ENCODE peak calls at places on chromosome 14, in five cellular contexts. G, J, R, N and E are unnamed samples.

GRCh38 chr14:55245657-55246268 is 25.5 kb upstream of the FBXO34 start:
- DNase-seq in R (no peak), J (no peak), N (peak), G (peak), E (peak)

GRCh38 chr14:35079742-35080141 is 33.7 kb downstream of the FAM177A1 start:
- DNase-seq in G (no peak), J (no peak), R (no peak), N (no peak), E (no peak)

GRCh38 chr14:36289954-36290353 is 30.5 kb downstream of the MBIP start:
- DNase-seq in G (no peak), R (no peak), J (no peak), N (no peak), E (no peak)

GRCh38 chr14:103296987-103297386 is 37.0 kb upstream of the EIF5 start:
- DNase-seq in J (no peak), G (no peak), N (no peak), R (no peak), E (no peak)

GRCh38 chr14:106166232-106166631 is 639.8 kb downstream of the TMEM121 start:
- DNase-seq in R (no peak), N (no peak), G (no peak), J (no peak), E (no peak)

GRCh38 chr14:94501588-94502516 is 7.4 kb downstream of the SERPINA12 start:
- DNase-seq in R (no peak), J (no peak), N (no peak), G (peak), E (peak)

GRCh38 chr14:23071244-23071974 is 14.1 kb upstream of the CDH24 start:
- DNase-seq in J (peak), N (peak), G (peak), R (peak), E (peak)

GRCh38 chr14:99035712-99036593 is 236.0 kb downstream of the BCL11B start:
- DNase-seq in N (peak), R (peak), J (peak), G (peak), E (peak)

GRCh38 chr14:101402936-101403660 is 158.2 kb upstream of the DIO3 start:
- DNase-seq in G (peak), R (no peak), N (no peak), J (no peak), E (peak)

GRCh38 chr14:67551123-67551522 is 18.0 kb downstream of the PLEKHH1 start:
- DNase-seq in G (no peak), J (no peak), R (no peak), N (no peak), E (no peak)

GRCh38 chr14:61403411-61403810 is 82.0 kb downstream of the PRKCH start:
- DNase-seq in G (no peak), J (no peak), N (peak), R (no peak), E (no peak)

GRCh38 chr14:77485256-77485655 is 13.4 kb downstream of the ISM2 start:
- DNase-seq in G (no peak), N (no peak), R (no peak), J (no peak), E (no peak)

GRCh38 chr14:67485501-67486095 is 2.9 kb downstream of the TMEM229B start:
- DNase-seq in R (no peak), J (no peak), G (peak), N (no peak), E (peak)

GRCh38 chr14:69345402-69345801 is 52.7 kb downstream of the ERH start:
- DNase-seq in G (no peak), R (no peak), J (no peak), N (no peak), E (no peak)

GRCh38 chr14:73149753-73150152 is 13.4 kb downstream of the PSEN1 start:
- DNase-seq in N (no peak), R (no peak), J (no peak), G (no peak), E (peak)

GRCh38 chr14:100472094-100472455 is 115.1 kb downstream of the BEGAIN start:
- DNase-seq in G (no peak), J (no peak), R (no peak), N (no peak), E (no peak)

GRCh38 chr14:90093942-90094595 is 32.3 kb downstream of the KCNK13 start:
- DNase-seq in N (no peak), R (peak), J (no peak), G (peak), E (peak)

GRCh38 chr14:75246546-75247285 is 31.9 kb upstream of the FOS start:
- DNase-seq in R (no peak), G (no peak), J (no peak), N (no peak), E (no peak)

GRCh38 chr14:96194657-96195431 is 9.8 kb upstream of the BDKRB2 start:
- DNase-seq in R (peak), J (no peak), G (no peak), N (no peak), E (peak)

GRCh38 chr14:100731011-100731670 is 4.4 kb downstream of the DLK1 start:
- DNase-seq in J (no peak), N (no peak), R (no peak), G (no peak), E (no peak)

GRCh38 chr14:89025581-89026236 is 201.3 kb downstream of the TTC8 start:
- DNase-seq in N (no peak), J (no peak), G (peak), R (no peak), E (no peak)

GRCh38 chr14:99273025-99273723 is 1.2 kb upstream of the BCL11B start:
- DNase-seq in R (no peak), J (no peak), G (no peak), N (peak), E (no peak)

GRCh38 chr14:66082009-66082408 is 404.2 kb upstream of the CCDC196 start:
- DNase-seq in G (peak), J (no peak), N (no peak), R (peak), E (peak)

GRCh38 chr14:90660865-90661570 is 155.2 kb downstream of the TTC7B start:
- DNase-seq in R (no peak), J (no peak), G (no peak), N (no peak), E (no peak)

GRCh38 chr14:102620413-102620812 is 28.0 kb downstream of the RCOR1 start:
- DNase-seq in R (peak), G (peak), N (no peak), J (no peak), E (peak)

GRCh38 chr14:68282479-68283377 is 463.1 kb downstream of the RAD51B start:
- DNase-seq in N (no peak), R (no peak), J (no peak), G (no peak), E (no peak)

GRCh38 chr14:61211476-61212262 is 69.5 kb downstream of the TMEM30B start:
- DNase-seq in J (no peak), G (no peak), R (no peak), N (no peak), E (no peak)

GRCh38 chr14:60248697-60249314 is at the start of gene PPM1A:
- DNase-seq in R (peak), J (peak), G (peak), N (peak), E (peak)

GRCh38 chr14:56555921-56556570 is 23.6 kb upstream of the TMEM260 start:
- DNase-seq in J (no peak), R (peak), G (peak), N (peak), E (peak)

GRCh38 chr14:75295491-75296338 is 17.1 kb downstream of the FOS start:
- DNase-seq in N (peak), R (peak), J (peak), G (peak), E (peak)

GRCh38 chr14:55707365-55707804 is 127.4 kb downstream of the KTN1 start:
- DNase-seq in N (peak), G (peak), J (no peak), R (peak), E (peak)

GRCh38 chr14:54901380-54902142 is 1.1 kb downstream of the GCH1 start:
- DNase-seq in G (peak), R (no peak), N (no peak), J (peak), E (peak)

GRCh38 chr14:55271572-55272414 is 572 bp downstream of the FBXO34 start:
- DNase-seq in N (peak), J (peak), G (peak), R (peak), E (peak)

GRCh38 chr14:61997146-61997545 is 234.9 kb downstream of the SNAPC1 start:
- DNase-seq in N (no peak), G (no peak), R (no peak), J (no peak), E (no peak)

GRCh38 chr14:100304825-100305445 is 1.3 kb downstream of the SLC25A29 start:
- DNase-seq in R (peak), J (peak), N (peak), G (peak), E (peak)

DNA sequence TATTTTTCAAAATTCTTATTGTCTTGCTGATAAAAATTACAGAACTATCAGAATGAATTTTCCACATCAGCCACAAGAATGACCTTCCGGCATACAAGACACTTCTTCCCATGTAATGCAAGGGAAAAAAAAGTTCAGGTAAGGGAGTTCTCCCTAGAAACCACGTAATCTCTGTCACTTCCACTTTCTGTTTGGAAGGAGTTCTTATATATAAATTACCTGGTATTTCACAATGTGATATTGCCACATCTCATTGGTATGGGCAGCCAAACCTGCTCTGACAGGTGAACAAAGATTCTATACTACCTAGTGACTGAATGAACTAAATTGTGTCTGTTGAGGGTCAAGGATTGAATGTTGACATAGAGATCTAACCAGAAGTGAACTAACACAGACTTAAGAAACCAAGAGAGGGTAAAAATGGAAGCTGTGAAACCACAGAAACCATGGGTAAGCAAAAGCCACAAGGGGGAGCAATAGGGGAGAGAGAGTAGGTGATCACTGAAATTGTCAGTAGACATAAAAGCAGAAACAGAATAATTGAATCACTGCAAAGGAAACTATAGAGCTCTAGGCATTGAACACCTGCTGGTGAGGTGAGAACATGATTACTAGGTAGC is 161.3 kb downstream of the RPL10L start:
- DNase-seq in N (peak), G (no peak), R (peak), J (no peak), E (peak)
- TF ChIP-seq CTCF in N (peak), G (no peak), R (peak), J (no peak), E (peak)

GRCh38 chr14:52233693-52234092 is 33.8 kb upstream of the PTGDR start:
- DNase-seq in G (no peak), J (no peak), R (no peak), N (no peak), E (no peak)
- H3K4me3 ChIP-seq in G (no peak), J (no peak), R (no peak), N (no peak), E (no peak)

GRCh38 chr14:32514236-32514635 is 185.1 kb downstream of the AKAP6 start:
- DNase-seq in J (no peak), G (peak), R (no peak), N (no peak), E (peak)

GRCh38 chr14:32510815-32511214 is 181.7 kb downstream of the AKAP6 start:
- DNase-seq in J (no peak), N (no peak), G (peak), R (no peak), E (no peak)

GRCh38 chr14:32512348-32512747 is 183.2 kb downstream of the AKAP6 start:
- DNase-seq in J (no peak), G (no peak), R (no peak), N (no peak), E (no peak)

GRCh38 chr14:32512813-32513212 is 183.7 kb downstream of the AKAP6 start:
- DNase-seq in G (peak), J (no peak), R (no peak), N (no peak), E (peak)

GRCh38 chr14:32513571-32514009 is 184.5 kb downstream of the AKAP6 start:
- DNase-seq in G (peak), N (no peak), J (no peak), R (no peak), E (peak)
- TF ChIP-seq CTCF in G (peak), N (peak), J (peak), R (peak), E (peak)

DNA sequence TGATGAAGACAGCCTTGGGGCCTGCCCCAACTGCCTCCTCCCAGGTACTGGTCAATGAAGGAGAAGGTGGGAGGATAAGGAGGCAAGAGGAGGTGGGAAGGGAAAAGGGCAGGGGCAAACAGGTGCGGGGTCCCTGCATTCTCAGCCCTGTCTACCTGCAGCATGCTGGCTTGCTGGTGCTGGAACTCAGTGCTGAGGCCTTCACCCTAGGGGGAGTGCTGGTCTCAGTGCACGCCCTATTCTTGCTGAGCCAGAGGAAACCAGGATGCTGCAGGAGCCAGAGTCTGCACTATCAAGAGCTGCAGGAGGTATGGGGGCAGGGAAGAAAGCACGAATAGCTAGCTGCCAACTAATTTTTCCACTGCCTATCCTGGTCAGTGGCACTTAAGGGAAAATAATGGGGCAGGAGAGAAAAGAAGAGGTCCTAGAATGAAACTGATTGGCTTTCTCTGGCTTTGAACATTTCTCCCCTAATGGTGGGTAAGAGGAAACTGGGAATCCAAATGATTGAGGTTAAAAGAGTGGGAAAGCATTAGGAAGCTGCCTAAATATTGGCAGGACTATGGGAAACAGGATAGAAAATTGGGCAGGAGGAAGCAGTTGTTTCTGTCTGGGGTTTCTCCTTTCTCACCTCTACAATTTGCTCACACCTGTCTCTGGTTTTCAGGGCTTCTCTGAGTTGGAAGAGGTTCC is 1.8 kb downstream of the TMEM253 start:
- DNase-seq in R (no peak), J (no peak), G (no peak), N (no peak), E (no peak)
- H3K4me3 ChIP-seq in R (peak), J (no peak), G (peak), N (no peak), E (peak)

DNA sequence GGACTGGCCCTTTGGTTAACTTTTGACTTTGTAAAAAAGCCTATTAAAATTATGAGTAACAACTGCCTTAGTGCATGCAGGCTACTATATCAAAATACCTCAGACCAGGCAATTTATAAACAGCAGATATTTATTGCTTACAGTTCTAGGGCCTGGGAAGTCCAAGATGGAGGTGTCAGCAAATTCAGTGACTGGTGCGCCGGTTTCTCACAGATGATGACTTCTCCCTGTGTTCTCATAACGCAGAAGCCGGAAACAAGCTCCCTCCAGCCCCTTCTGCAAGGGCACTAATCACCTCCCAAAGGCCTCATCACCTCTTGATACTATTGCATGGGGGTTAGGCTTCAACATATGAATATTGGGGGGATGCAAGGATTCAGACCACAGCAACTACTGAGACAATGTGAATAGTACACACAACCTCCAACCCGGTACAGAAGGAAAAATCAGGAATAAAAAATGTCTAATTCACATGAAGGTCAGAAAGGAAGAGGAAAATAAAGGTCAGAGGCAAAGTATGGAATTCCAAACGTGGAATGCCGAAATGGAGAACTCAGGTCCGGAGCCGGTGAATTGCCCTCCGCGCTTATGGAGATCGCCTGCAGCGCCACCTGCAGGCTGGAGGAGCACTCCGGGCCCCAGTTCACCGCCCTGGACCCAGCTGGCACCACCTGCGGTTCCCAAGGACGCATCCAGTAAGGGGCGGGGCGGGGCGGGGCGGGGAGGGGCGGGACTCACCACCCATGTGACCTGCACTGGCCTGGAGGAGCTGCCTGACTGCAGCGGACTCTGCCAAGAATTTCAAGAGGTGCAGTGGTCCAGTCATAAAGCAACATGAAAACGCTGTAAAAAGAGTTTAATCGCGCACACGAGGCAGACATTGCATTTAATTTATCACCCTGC is 203.4 kb downstream of the KIF26A start:
- DNase-seq in N (peak), J (no peak), R (no peak), G (peak), E (peak)
- TF ChIP-seq CTCF in N (peak), J (peak), R (no peak), G (no peak), E (peak)

GRCh38 chr14:64541261-64541970 is 875 bp downstream of the HSPA2 start:
- DNase-seq in J (peak), R (no peak), G (no peak), N (no peak), E (peak)
- H3K4me3 ChIP-seq in J (peak), R (peak), G (no peak), N (no peak), E (peak)

DNA sequence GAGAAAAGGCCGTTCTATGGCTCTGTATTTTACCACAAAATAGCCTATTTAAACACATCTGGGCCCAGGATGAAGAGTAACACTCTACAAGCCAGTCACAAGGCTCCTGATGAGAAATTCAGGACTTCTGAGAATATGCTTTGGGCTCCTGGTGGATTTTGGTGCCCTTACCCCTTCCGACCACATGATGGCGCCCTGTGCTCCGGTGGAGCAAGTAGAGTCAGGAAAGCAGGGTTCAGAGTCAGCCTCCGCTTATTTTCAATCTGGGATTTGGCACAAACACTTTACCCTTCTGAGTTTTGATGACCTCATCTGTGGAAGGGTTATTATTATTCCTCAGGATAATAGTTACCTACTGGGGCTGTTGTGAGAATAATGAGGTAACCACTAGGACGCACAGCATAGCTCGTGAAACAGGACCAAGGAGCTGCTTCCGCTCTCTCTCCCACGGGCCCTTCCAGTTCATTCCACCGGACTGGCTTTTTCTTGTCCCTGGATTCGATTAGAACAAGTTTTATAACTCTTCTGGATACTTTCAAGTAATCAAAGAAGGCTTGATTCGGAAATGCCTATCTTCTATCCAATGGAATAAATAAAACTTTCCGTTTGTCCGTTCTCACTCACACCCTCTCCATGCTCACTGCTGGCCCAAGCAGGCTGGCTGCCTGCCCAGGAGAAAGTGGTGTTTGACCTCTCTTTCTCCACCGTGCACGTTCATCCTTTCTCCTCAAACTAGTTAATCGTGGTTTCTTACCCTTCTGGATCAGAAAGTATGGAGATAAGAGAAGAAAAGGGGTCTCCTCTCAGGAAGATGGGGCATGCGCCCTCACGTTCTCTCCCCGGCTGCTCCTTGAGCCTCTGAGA is 104.6 kb downstream of the GALC start:
- DNase-seq in N (peak), G (no peak), J (peak), R (no peak), E (no peak)
- TF ChIP-seq CTCF in N (peak), G (peak), J (peak), R (peak), E (peak)